ENCODE peak calls at places on chromosomes 3 and 15, in five cellular contexts. R is CD4-positive, alpha-beta T cell; W is stimulated activated CD8-positive, alpha-beta memory T cell treated with anti-CD3 and anti-CD28 coated beads, Interleukin-7, amount 100 ng/mL, for 1 hour; F is fibroblast of the aortic adventitia; J is NCI-H1930. N is an unnamed sample.

GRCh38 chr15:99993262-99993661 is 260.0 kb upstream of the LYSMD4 start:
- DNase-seq in R (no peak), W (no peak), F (no peak), J (no peak), N (no peak)

GRCh38 chr15:51267714-51268105 is 70.7 kb downstream of the CYP19A1 start:
- DNase-seq in R (no peak), W (no peak), F (no peak), J (no peak), N (no peak)

GRCh38 chr15:28100516-28101195 is 1.5 kb upstream of the OCA2 start:
- DNase-seq in R (no peak), W (no peak), F (no peak), J (no peak), N (no peak)

GRCh38 chr15:100335335-100335999 is 6.3 kb downstream of the ADAMTS17 start:
- DNase-seq in R (no peak), W (no peak), F (no peak), J (no peak), N (no peak)

GRCh38 chr3:117921908-117922456 is 1112.7 kb downstream of the IGSF11 start:
- DNase-seq in R (no peak), W (no peak), F (no peak), J (no peak), N (peak)

GRCh38 chr15:28955160-28955502 is 69.4 kb downstream of the APBA2 start:
- DNase-seq in R (no peak), W (no peak), F (no peak), J (no peak), N (no peak)

GRCh38 chr15:41862515-41863116 is 24.0 kb downstream of the PLA2G4B start:
- DNase-seq in R (no peak), W (no peak), F (no peak), J (no peak), N (no peak)

GRCh38 chr15:92226020-92226612 is 167.6 kb upstream of the ST8SIA2 start:
- DNase-seq in R (no peak), W (no peak), F (peak), J (no peak), N (peak)

GRCh38 chr3:65044401-65044800 is 356.6 kb upstream of the ADAMTS9 start:
- DNase-seq in R (no peak), W (no peak), F (no peak), J (no peak), N (no peak)

GRCh38 chr15:62719316-62719715 is 323.2 kb upstream of the TPM1 start:
- DNase-seq in R (no peak), W (no peak), F (peak), J (no peak), N (no peak)

GRCh38 chr3:197367081-197367780 is 68.8 kb upstream of the DLG1 start:
- DNase-seq in R (no peak), W (no peak), F (no peak), J (no peak), N (peak)

GRCh38 chr15:67013696-67014095 is 51.7 kb upstream of the SMAD3 start:
- DNase-seq in R (no peak), W (no peak), F (peak), J (no peak), N (no peak)

GRCh38 chr15:62771234-62771633 is 271.3 kb upstream of the TPM1 start:
- DNase-seq in R (no peak), W (no peak), F (no peak), J (no peak), N (no peak)

GRCh38 chr3:49671291-49672288 is 2.6 kb upstream of the APEH start:
- DNase-seq in R (peak), W (peak), F (peak), J (no peak), N (peak)

GRCh38 chr3:197029511-197030167 is at the start of gene MELTF:
- DNase-seq in R (peak), W (peak), F (peak), J (peak), N (peak)

GRCh38 chr3:22960326-22960984 is 242.7 kb upstream of the UBE2E2 start:
- DNase-seq in R (no peak), W (no peak), F (peak), J (no peak), N (peak)

GRCh38 chr3:49871536-49872157 is 1.9 kb upstream of the CAMKV start:
- DNase-seq in R (no peak), W (no peak), F (no peak), J (no peak), N (no peak)

GRCh38 chr3:81910244-81910852 is 148.9 kb upstream of the GBE1 start:
- DNase-seq in R (no peak), W (no peak), F (peak), J (no peak), N (peak)

GRCh38 chr15:50354838-50355611 is at the start of gene GABPB1:
- DNase-seq in R (peak), W (peak), F (peak), J (peak), N (peak)

GRCh38 chr15:62880278-62880677 is 162.3 kb upstream of the TPM1 start:
- DNase-seq in R (no peak), W (no peak), F (peak), J (no peak), N (no peak)

GRCh38 chr3:72625616-72626337 is 222.5 kb downstream of the SHQ1 start:
- DNase-seq in R (no peak), W (no peak), F (peak), J (no peak), N (no peak)

GRCh38 chr15:68608206-68608843 is 29.5 kb downstream of the CORO2B start:
- DNase-seq in R (no peak), W (no peak), F (peak), J (no peak), N (peak)

GRCh38 chr15:39801641-39802309 is 19.1 kb upstream of the FSIP1 start:
- DNase-seq in R (no peak), W (no peak), F (no peak), J (no peak), N (no peak)

GRCh38 chr3:152505926-152506325 is 237.2 kb downstream of the MBNL1 start:
- DNase-seq in R (no peak), W (no peak), F (no peak), J (no peak), N (no peak)